ENCODE peak calls at places on chromosomes 2 and 18, in ten cellular contexts. Y is transverse colon, W is fibroblast of lung, V is GM12865, N is fibroblast of mammary gland, O is PC-9, P is H1, J is RWPE1, R is mammary epithelial cell, Z is thoracic aorta. K is an unnamed sample.

GRCh38 chr2:18440141-18440605 is 120.3 kb downstream of the RDH14 start:
- DNase-seq in Y (no peak), W (peak; percentile 76), V (no peak), N (peak; percentile 97), O (no peak), P (no peak), J (no peak), R (peak; percentile 8), Z (no peak), K (no peak)

GRCh38 chr2:72931280-72931910 is 14.1 kb downstream of the EMX1 start:
- DNase-seq in Y (no peak), W (no peak), V (no peak), N (peak; percentile 51), O (no peak), P (no peak), J (peak; percentile 94), R (peak; percentile 79), Z (no peak), K (no peak)

GRCh38 chr2:223537669-223538601 is 64.2 kb downstream of the SCG2 start:
- DNase-seq in Y (no peak), W (peak; percentile 64), V (no peak), N (peak; percentile 54), O (peak; percentile 68), P (no peak), J (no peak), R (no peak), Z (no peak), K (no peak)

GRCh38 chr2:25920786-25921390 is 42.6 kb upstream of the ASXL2 start:
- DNase-seq in Y (no peak), W (no peak), V (no peak), N (no peak), O (no peak), P (no peak), J (no peak), R (no peak), Z (no peak), K (no peak)

GRCh38 chr2:221189431-221189830 is 382.7 kb downstream of the EPHA4 start:
- DNase-seq in Y (no peak), W (no peak), V (no peak), N (no peak), O (no peak), P (peak; percentile 23), J (no peak), R (no peak), Z (no peak), K (no peak)

GRCh38 chr18:75679347-75679746 is 251.8 kb upstream of the SMIM21 start:
- DNase-seq in Y (no peak), W (no peak), V (no peak), N (peak; percentile 52), O (no peak), P (no peak), J (no peak), R (no peak), Z (no peak), K (no peak)

GRCh38 chr18:41814651-41815050 is 140.4 kb upstream of the PIK3C3 start:
- DNase-seq in Y (no peak), W (no peak), V (no peak), N (no peak), O (no peak), P (no peak), J (no peak), R (no peak), Z (no peak), K (no peak)

GRCh38 chr2:72605836-72606442 is 219.9 kb downstream of the EXOC6B start:
- DNase-seq in Y (no peak), W (peak; percentile 47), V (peak; percentile 19), N (peak; percentile 29), O (no peak), P (no peak), J (peak; percentile 8), R (no peak), Z (no peak), K (no peak)

GRCh38 chr2:236093134-236093533 is 75.1 kb downstream of the GBX2 start:
- DNase-seq in Y (no peak), W (no peak), V (no peak), N (no peak), O (no peak), P (no peak), J (no peak), R (no peak), Z (no peak), K (no peak)

GRCh38 chr2:236090027-236090382 is 78.2 kb downstream of the GBX2 start:
- DNase-seq in Y (no peak), W (no peak), V (no peak), N (no peak), O (no peak), P (no peak), J (no peak), R (no peak), Z (no peak), K (no peak)

GRCh38 chr2:236089271-236090026 is 78.7 kb downstream of the GBX2 start:
- DNase-seq in Y (no peak), W (no peak), V (no peak), N (peak; percentile 1), O (no peak), P (no peak), J (no peak), R (no peak), Z (no peak), K (no peak)

GRCh38 chr2:236095502-236095901 is 72.7 kb downstream of the GBX2 start:
- DNase-seq in Y (no peak), W (no peak), V (no peak), N (no peak), O (no peak), P (no peak), J (no peak), R (no peak), Z (no peak), K (no peak)

DNA sequence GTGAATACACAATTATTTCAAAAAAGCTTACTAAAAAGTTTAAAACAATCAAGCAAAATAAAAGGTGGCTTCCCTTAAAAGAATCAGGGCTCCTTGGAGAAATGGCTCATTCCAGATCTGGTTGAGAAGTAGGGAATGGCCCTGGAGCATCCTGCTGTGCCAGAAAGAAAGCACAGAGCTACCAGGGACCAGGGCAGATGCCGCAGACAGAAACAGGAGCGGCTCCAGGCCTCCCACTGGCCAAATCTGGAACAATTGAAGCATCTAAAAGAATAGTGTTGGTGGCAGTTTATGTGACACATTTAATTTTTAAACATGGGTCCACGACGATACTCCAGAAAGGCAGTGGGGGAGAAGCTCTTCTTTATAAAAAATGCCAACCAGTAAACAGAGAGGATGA is 75.5 kb downstream of the GBX2 start:
- DNase-seq in Y (no peak), W (no peak), V (no peak), N (no peak), O (no peak), P (no peak), J (no peak), R (no peak), Z (no peak), K (no peak)
- TF ChIP-seq CTCF in Y (no peak), W (no peak), V (no peak), N (no peak), O (no peak), P (peak; percentile 30), J (no peak), R (no peak), Z (no peak), K (no peak)

GRCh38 chr2:184030245-184030644 is 568.1 kb upstream of the ZNF804A start:
- DNase-seq in Y (no peak), W (no peak), V (no peak), N (no peak), O (no peak), P (no peak), J (no peak), R (no peak), Z (no peak), K (no peak)

GRCh38 chr2:184026961-184027360 is 571.4 kb upstream of the ZNF804A start:
- DNase-seq in Y (no peak), W (no peak), V (no peak), N (no peak), O (no peak), P (no peak), J (no peak), R (no peak), Z (no peak), K (no peak)

GRCh38 chr2:184032983-184033382 is 565.3 kb upstream of the ZNF804A start:
- DNase-seq in Y (no peak), W (peak; percentile 80), V (no peak), N (peak; percentile 6), O (no peak), P (no peak), J (no peak), R (no peak), Z (no peak), K (no peak)

GRCh38 chr2:184030978-184031377 is 567.4 kb upstream of the ZNF804A start:
- DNase-seq in Y (no peak), W (no peak), V (peak; percentile 6), N (no peak), O (no peak), P (no peak), J (no peak), R (no peak), Z (no peak), K (no peak)

GRCh38 chr2:184031402-184032147 is 566.8 kb upstream of the ZNF804A start:
- DNase-seq in Y (no peak), W (no peak), V (peak; percentile 11), N (no peak), O (no peak), P (no peak), J (no peak), R (no peak), Z (no peak), K (no peak)
- TF ChIP-seq CTCF in Y (no peak), W (no peak), V (no peak), N (no peak), O (no peak), P (no peak), J (no peak), R (no peak), Z (no peak), K (no peak)

GRCh38 chr18:12534820-12535219 is 123.1 kb downstream of the SPIRE1 start:
- DNase-seq in Y (no peak), W (no peak), V (no peak), N (no peak), O (no peak), P (no peak), J (no peak), R (no peak), Z (no peak), K (no peak)

GRCh38 chr18:12532661-12533060 is 124.9 kb downstream of the PRELID3A start:
- DNase-seq in Y (no peak), W (no peak), V (no peak), N (no peak), O (no peak), P (no peak), J (no peak), R (no peak), Z (no peak), K (no peak)

DNA sequence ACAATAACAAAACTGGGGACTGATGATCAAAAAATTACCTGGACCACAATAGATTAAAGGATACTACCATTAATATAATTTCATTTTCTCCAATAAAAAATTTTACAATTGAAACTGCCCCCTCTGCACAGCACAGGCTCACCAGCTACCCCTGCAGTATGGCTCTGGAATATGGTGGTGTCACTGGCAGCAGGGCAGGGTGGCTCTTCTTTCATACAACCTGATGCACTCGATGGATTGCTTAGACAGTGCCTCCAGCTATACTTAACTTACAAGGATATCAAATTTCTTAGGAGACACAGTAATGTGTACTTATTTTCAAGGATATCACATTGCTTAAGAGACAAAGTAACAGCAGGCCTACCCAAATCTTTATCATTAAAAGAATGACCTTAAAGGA is 124.0 kb downstream of the PRELID3A start:
- DNase-seq in Y (no peak), W (no peak), V (no peak), N (no peak), O (no peak), P (no peak), J (no peak), R (no peak), Z (no peak), K (no peak)
- TF ChIP-seq CTCF in Y (no peak), W (peak; percentile 20), V (peak; percentile 2), N (no peak), O (no peak), P (no peak), J (no peak), R (no peak), Z (no peak), K (no peak)

GRCh38 chr2:105748564-105748963 is 3.9 kb downstream of the NCK2 start:
- DNase-seq in Y (no peak), W (no peak), V (peak; percentile 57), N (no peak), O (no peak), P (no peak), J (no peak), R (peak; percentile 51), Z (no peak), K (no peak)
- TF ChIP-seq CTCF in Y (no peak), W (no peak), V (peak; percentile 33), N (no peak), O (no peak), P (no peak), J (no peak), R (peak; percentile 9), Z (no peak), K (no peak)

K was measured in natural killer cell.